ENCODE peak calls at places on chromosomes 1 and 21, in ten cellular contexts. G is lower lobe of right lung, Q is GM12865, S is left ventricle myocardium inferior, M is coronary artery, N is heart left ventricle, R is body of pancreas, I is brain microvascular endothelial cell, X is cardiac fibroblast, E is psoas muscle. L is an unnamed sample.

GRCh38 chr1:37759451-37759850 is 5.5 kb downstream of the EPHA10 start:
- DNase-seq in S (no peak), E (no peak), G (no peak), M (no peak), N (no peak), Q (no peak), I (no peak), X (no peak), R (no peak), L (no peak)

GRCh38 chr1:98264727-98265126 is 343.9 kb upstream of the DPYD start:
- DNase-seq in R (no peak), Q (no peak), I (no peak), X (no peak), S (no peak), G (no peak), M (no peak), E (no peak), N (no peak), L (no peak)

GRCh38 chr1:31689821-31690220 is 14.0 kb downstream of the COL16A1 start:
- DNase-seq in E (no peak), S (no peak), R (no peak), Q (no peak), G (no peak), N (no peak), I (peak), M (no peak), X (peak), L (no peak)

GRCh38 chr1:33296824-33297223 is 24.1 kb downstream of the A3GALT2 start:
- DNase-seq in X (no peak), N (no peak), G (no peak), Q (no peak), S (no peak), M (no peak), I (no peak), E (no peak), R (no peak), L (no peak)

GRCh38 chr1:198134252-198134651 is 22.5 kb upstream of the NEK7 start:
- DNase-seq in E (no peak), X (no peak), G (no peak), R (no peak), I (no peak), N (no peak), M (no peak), S (no peak), Q (no peak), L (no peak)

GRCh38 chr1:91783423-91784162 is 102.4 kb downstream of the TGFBR3 start:
- DNase-seq in R (no peak), N (no peak), I (no peak), X (peak), E (no peak), M (no peak), Q (no peak), G (no peak), S (no peak), L (no peak)

GRCh38 chr21:45276620-45277019 is 11.1 kb downstream of the POFUT2 start:
- DNase-seq in I (no peak), M (peak), R (no peak), S (no peak), X (no peak), G (peak), E (peak), Q (no peak), N (no peak), L (no peak)

GRCh38 chr1:171081994-171082295 is 8.8 kb upstream of the FMO3 start:
- DNase-seq in I (no peak), E (no peak), Q (no peak), R (no peak), S (no peak), X (no peak), M (no peak), G (no peak), N (no peak), L (no peak)

GRCh38 chr1:89809556-89809955 is 11.3 kb upstream of the LRRC8D start:
- DNase-seq in S (no peak), I (no peak), X (no peak), R (no peak), E (no peak), M (no peak), Q (no peak), G (no peak), N (no peak), L (no peak)

GRCh38 chr1:211331011-211331709 is 4.5 kb downstream of the TRAF5 start:
- DNase-seq in S (no peak), G (no peak), M (no peak), R (no peak), E (no peak), N (no peak), Q (no peak), X (peak), I (no peak), L (no peak)

GRCh38 chr1:220330265-220330664 is 58.0 kb upstream of the RAB3GAP2 start:
- DNase-seq in I (no peak), R (no peak), G (no peak), S (no peak), E (no peak), M (no peak), N (no peak), Q (no peak), X (no peak), L (no peak)

GRCh38 chr1:22415489-22415888 is 36.2 kb upstream of the ZBTB40 start:
- DNase-seq in N (no peak), Q (no peak), I (no peak), R (no peak), G (no peak), X (no peak), M (no peak), E (no peak), S (no peak), L (no peak)

GRCh38 chr21:45072166-45072962 is 2.0 kb upstream of the ADARB1 start:
- DNase-seq in I (no peak), N (no peak), M (no peak), R (no peak), S (no peak), X (no peak), E (no peak), Q (no peak), G (no peak), L (no peak)

GRCh38 chr1:241447056-241447649 is 72.4 kb downstream of the FH start:
- DNase-seq in S (no peak), E (no peak), R (no peak), G (no peak), M (no peak), N (no peak), Q (no peak), I (no peak), X (no peak), L (no peak)

GRCh38 chr1:226402615-226403521 is 5.0 kb downstream of the PARP1 start:
- DNase-seq in X (no peak), I (no peak), M (no peak), E (no peak), S (no peak), N (no peak), G (no peak), Q (no peak), R (peak), L (no peak)

GRCh38 chr1:104488296-104489015 is 738.8 kb downstream of the AMY1C start:
- DNase-seq in I (no peak), X (no peak), Q (no peak), E (no peak), R (no peak), N (no peak), G (no peak), M (no peak), S (no peak), L (no peak)

DNA sequence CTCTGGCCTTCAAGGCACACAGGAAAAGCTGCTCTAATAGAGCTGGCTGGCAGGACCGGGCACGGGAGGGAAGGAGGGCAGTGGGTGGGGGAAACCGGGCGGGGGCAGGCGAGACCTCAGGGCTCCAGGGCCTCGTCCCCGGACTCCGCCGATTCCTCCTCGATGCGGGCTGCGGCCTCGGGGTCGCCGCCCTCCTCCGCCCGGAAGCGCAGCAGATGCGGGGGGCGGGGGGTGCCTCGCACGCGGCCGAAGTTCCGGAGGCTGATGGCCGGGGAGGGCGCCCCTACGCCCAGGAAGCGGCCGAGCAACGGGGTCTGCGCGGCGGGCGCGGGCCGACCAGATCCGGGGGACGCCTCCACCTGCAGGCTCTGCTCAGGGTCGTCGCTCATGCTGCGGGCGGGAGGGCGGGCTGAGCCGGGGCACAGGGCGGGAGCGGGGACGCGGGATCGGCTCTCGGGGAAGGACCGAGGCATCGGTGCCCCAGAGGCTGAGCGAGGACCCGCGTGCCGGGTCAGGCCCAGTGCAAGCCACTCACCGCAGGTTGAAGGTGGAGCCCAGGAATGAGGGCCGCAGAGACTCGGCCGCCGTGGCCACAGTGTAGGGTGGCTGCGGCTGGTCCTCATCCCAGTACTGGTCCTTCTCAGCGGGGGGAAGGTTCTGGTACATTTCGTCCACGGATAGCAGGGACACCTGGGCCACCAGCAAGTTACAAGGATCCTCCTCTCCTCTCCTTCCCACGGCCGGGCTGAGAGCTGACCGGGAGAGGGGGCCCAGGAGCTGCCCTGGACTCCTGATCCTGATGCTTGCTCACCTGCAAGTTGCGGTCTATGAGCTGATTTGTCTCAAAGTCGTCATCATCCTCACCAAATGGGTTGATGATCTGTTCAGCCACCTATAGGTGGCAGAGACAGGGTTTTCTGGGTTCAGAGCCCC is 3.6 kb downstream of the BEST4 start:
- DNase-seq in G (no peak), S (no peak), Q (peak), E (no peak), X (no peak), N (no peak), M (no peak), I (no peak), R (peak), L (peak)
- TF ChIP-seq CTCF in G (no peak), S (no peak), Q (no peak), E (no peak), X (no peak), N (peak), M (no peak), I (peak), R (no peak), L (no peak)

DNA sequence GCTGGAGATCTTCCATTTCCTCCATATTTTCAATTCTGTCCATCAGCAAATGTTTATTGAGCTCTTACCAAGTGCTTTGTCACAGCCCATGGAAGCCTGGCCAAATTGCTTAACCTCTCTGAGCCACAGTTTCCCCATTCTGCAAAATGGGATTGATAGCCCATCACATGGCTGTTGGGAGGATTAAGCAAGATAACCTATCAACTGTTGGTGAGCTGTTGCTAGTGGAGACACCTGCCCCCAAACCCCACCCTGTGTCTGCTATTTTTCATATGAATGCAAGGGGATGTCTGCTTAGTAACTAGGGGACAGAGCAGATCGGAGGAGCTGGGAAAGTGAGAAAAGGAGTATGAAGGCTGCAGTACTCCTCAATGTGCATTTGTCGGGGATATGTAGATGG is 38.3 kb downstream of the CD34 start:
- DNase-seq in R (no peak), M (no peak), Q (no peak), S (no peak), X (no peak), G (no peak), E (no peak), I (no peak), N (no peak), L (no peak)
- TF ChIP-seq CTCF in R (no peak), M (no peak), Q (no peak), S (no peak), X (no peak), G (no peak), E (no peak), I (no peak), N (no peak), L (no peak)

GRCh38 chr1:199954701-199955100 is 72.8 kb upstream of the NR5A2 start:
- DNase-seq in I (no peak), N (no peak), X (no peak), M (no peak), E (no peak), S (no peak), G (no peak), Q (peak), R (peak), L (peak)
- TF ChIP-seq CTCF in I (peak), N (peak), X (peak), M (no peak), E (no peak), S (peak), G (peak), Q (peak), R (peak), L (peak)

GRCh38 chr1:225146478-225146877 is 217.0 kb downstream of the DNAH14 start:
- DNase-seq in M (no peak), N (no peak), X (no peak), Q (peak), I (no peak), S (no peak), R (no peak), G (no peak), E (no peak), L (no peak)
- TF ChIP-seq CTCF in M (no peak), N (no peak), X (no peak), Q (no peak), I (no peak), S (no peak), R (no peak), G (no peak), E (no peak), L (no peak)

GRCh38 chr1:29245876-29246275 is 9.6 kb downstream of the PTPRU start:
- DNase-seq in E (no peak), M (no peak), G (no peak), R (peak), X (peak), I (peak), N (no peak), Q (no peak), S (no peak), L (no peak)
- TF ChIP-seq CTCF in E (no peak), M (no peak), G (peak), R (peak), X (peak), I (peak), N (peak), Q (peak), S (peak), L (no peak)

DNA sequence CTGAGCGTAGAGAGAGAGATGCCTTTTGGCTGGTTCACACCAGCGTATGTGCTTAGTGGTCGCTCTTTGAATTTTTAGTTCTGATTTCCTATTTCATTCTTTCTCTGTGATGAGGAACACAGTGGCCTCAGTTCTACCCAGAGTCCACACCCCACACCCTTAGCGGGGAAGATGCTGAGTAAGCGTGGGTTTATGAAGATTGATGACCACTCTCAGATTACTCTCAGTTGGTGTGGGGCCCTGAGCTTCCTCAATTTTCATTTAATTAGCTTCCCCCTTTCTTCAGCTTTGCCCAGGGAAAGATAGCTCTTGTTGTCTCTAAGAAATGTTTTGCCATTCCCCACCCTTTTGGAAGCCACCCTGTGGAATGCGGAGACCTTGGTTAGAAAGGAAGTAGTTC is 300.0 kb upstream of the PROX1 start:
- DNase-seq in G (no peak), N (no peak), E (no peak), X (no peak), I (no peak), R (no peak), S (no peak), M (no peak), Q (no peak), L (no peak)
- TF ChIP-seq CTCF in G (no peak), N (no peak), E (no peak), X (no peak), I (no peak), R (no peak), S (no peak), M (no peak), Q (no peak), L (no peak)

DNA sequence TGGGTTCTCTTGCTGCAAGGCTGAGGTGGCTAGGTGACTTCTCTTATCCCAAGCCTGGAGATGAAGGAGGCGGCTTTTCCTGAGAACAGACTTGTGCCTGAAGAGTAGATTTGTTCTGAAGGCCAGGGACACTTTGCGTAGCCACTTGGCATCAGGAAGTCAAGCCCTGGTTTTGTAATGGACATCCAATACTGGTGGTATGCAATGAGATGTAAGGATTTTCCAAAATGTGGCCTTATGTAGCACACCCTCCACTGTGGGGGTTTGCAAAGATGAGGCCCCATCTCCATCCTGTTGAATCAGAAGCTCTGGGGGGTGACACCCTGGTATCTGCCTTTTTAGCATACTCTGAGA is 124.5 kb upstream of the IPO9 start:
- DNase-seq in G (no peak), Q (no peak), I (no peak), R (no peak), S (no peak), E (no peak), X (no peak), M (no peak), N (no peak), L (no peak)
- TF ChIP-seq CTCF in G (no peak), Q (no peak), I (no peak), R (no peak), S (peak), E (no peak), X (no peak), M (no peak), N (no peak), L (peak)

L was measured in nephron progenitor cell.